ENCODE peak calls at places on chromosome 1, in nine cellular contexts. P is heart right ventricle, E is PC-3, L is Peyer's patch, W is esophagus muscularis mucosa, X is cardiac fibroblast, D is ovary, U is colonic mucosa, O is K562. J is an unnamed sample.
A peak's percentile ranks its signal among the peaks of the same experiment; 100 is the strongest.

GRCh38 chr1:9038338-9038650 is 12.1 kb upstream of the SLC2A7 start:
- DNase-seq in O (no peak), L (no peak), X (no peak), E (no peak), P (no peak), D (no peak), W (no peak), U (no peak), J (no peak)

GRCh38 chr1:8303141-8303540 is 14.8 kb upstream of the SLC45A1 start:
- DNase-seq in U (no peak), P (no peak), D (no peak), W (no peak), L (no peak), E (no peak), O (no peak), X (peak; percentile 44), J (peak; percentile 29)

GRCh38 chr1:43430831-43431230 is 22.9 kb downstream of the HYI start:
- DNase-seq in U (no peak), W (no peak), P (no peak), X (no peak), L (no peak), D (no peak), O (no peak), E (no peak), J (no peak)

GRCh38 chr1:101474039-101474665 is 237.3 kb downstream of the S1PR1 start:
- DNase-seq in E (peak; percentile 33), U (no peak), O (peak; percentile 34), L (no peak), X (no peak), D (no peak), W (no peak), P (no peak), J (no peak)

GRCh38 chr1:59149435-59149834 is 147.5 kb upstream of the FGGY start:
- DNase-seq in D (no peak), O (no peak), X (no peak), U (no peak), P (no peak), W (no peak), E (no peak), L (no peak), J (no peak)

GRCh38 chr1:186308264-186309060 is 66.6 kb downstream of the TPR start:
- DNase-seq in P (no peak), W (no peak), E (no peak), D (no peak), U (no peak), O (no peak), L (no peak), X (no peak), J (no peak)

GRCh38 chr1:34591751-34592629 is 162.9 kb upstream of the GJB5 start:
- DNase-seq in L (no peak), P (no peak), X (no peak), O (peak; percentile 14), D (no peak), U (no peak), E (peak; percentile 25), W (no peak), J (no peak)

GRCh38 chr1:166040223-166040622 is 126.6 kb downstream of the FAM78B start:
- DNase-seq in U (no peak), L (no peak), E (no peak), P (no peak), X (no peak), W (no peak), D (no peak), O (no peak), J (no peak)

GRCh38 chr1:56508523-56508983 is 70.8 kb downstream of the PLPP3 start:
- DNase-seq in W (no peak), X (peak; percentile 64), O (no peak), E (peak; percentile 38), P (peak; percentile 72), D (no peak), U (peak; percentile 88), L (peak; percentile 85), J (peak; percentile 55)

GRCh38 chr1:117672756-117673155 is 66.9 kb downstream of the TENT5C start:
- DNase-seq in L (no peak), O (no peak), D (no peak), U (peak; percentile 19), P (peak; percentile 48), X (no peak), W (no peak), E (no peak), J (no peak)

GRCh38 chr1:47703161-47703825 is 265.4 kb downstream of the FOXD2 start:
- DNase-seq in X (peak; percentile 8), L (no peak), O (no peak), P (no peak), D (no peak), W (no peak), E (no peak), U (no peak), J (no peak)

GRCh38 chr1:206703647-206704046 is 18.9 kb downstream of the MAPKAPK2 start:
- DNase-seq in P (no peak), L (no peak), O (no peak), D (no peak), E (no peak), U (no peak), X (no peak), W (no peak), J (no peak)

GRCh38 chr1:111733183-111733995 is 5.8 kb downstream of the INKA2 start:
- DNase-seq in U (peak; percentile 41), P (peak; percentile 83), O (peak; percentile 62), D (no peak), W (no peak), E (no peak), L (no peak), X (peak; percentile 96), J (peak; percentile 92)

GRCh38 chr1:244050835-244051444 is at the start of gene ZBTB18:
- DNase-seq in E (peak; percentile 21), W (no peak), P (peak; percentile 29), D (no peak), U (no peak), X (peak; percentile 36), L (no peak), O (no peak), J (peak; percentile 53)

GRCh38 chr1:204685236-204686006 is at the start of gene LRRN2:
- DNase-seq in U (peak; percentile 69), L (peak; percentile 55), P (no peak), O (no peak), W (no peak), D (peak; percentile 60), E (peak; percentile 56), X (no peak), J (no peak)

DNA sequence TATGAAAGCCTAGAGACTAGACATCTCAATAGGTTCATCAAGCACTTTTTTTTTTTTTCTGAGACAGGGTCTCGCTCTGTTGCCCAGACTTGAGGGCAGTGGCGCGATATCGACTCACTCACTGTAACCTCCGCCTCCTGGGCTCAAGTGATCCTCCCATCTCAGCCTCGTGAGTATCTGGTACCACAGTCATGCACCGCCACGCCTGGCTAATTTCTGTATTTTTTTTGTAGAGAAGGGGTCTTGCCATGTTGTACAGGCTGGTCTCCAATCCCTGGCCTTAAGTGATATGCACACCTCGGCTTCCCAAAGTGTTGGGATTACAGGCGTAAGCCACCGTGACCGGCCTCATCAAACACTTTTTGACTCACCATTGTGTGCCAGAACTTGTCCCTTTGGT is 613 bp upstream of the GPATCH4 start:
- DNase-seq in E (no peak), U (no peak), P (no peak), D (no peak), W (no peak), O (peak; percentile 28), X (no peak), L (no peak), J (no peak)
- H3K4me3 ChIP-seq in E (peak overlapping the region; percentile 94), U (peak overlapping the region; percentile 67), P (peak overlapping the region; percentile 55), D (peak overlapping the region; percentile 59), W (peak overlapping the region; percentile 68), O (peak overlapping the region; percentile 81), X (peak overlapping the region; percentile 87), L (peak overlapping the region; percentile 92), J (peak overlapping the region; percentile 77)

DNA sequence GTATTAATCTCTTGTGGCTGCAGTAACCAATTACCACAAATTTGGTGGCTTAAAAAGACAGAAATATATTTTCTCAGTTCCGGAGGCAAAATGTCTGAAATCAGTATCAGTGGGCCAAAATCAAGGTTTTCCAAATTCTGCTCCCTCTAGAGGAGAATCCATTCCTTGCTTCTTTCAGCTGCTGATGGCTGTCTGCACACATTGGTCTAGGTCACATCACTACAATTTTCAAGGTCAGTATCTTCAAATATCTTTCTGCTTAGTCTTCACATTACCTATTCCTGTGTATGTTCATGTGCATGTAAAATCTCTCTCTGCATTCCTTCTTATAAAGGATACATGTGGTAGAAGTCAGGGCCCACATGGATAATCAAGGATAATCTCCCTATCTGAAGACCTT is 999.4 kb downstream of the KCNT2 start:
- DNase-seq in L (no peak), O (peak; percentile 25), W (no peak), E (peak; percentile 22), P (no peak), D (no peak), X (no peak), U (no peak), J (no peak)
- TF ChIP-seq CTCF in L (no peak), O (no peak), W (no peak), E (peak; percentile 56), P (no peak), D (no peak), X (no peak), U (no peak), J (no peak)

DNA sequence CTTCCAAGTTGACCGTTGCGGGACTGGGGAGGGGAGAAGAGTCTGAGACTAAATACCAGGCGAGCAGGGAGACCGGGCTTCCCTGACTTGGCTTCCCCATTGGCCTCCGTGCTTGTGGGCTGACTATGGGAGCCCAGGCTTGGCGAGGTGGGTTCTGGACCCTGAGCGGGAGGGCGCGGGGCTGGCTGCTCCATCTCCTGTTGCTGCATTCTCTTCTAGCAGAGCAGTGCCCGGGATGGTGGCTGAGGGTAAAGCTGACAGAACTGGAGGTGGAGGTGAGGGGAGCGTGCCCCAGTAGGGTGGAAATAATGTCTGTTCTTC is 689 bp downstream of the LGR6 start:
- DNase-seq in P (no peak), W (no peak), D (no peak), X (no peak), O (no peak), U (no peak), E (no peak), L (no peak), J (no peak)
- H3K4me3 ChIP-seq in P (peak overlapping the region; percentile 40), W (peak overlapping the region; percentile 30), D (no peak overlapping the region), X (no peak overlapping the region), O (no peak overlapping the region), U (no peak overlapping the region), E (no peak overlapping the region), L (no peak overlapping the region), J (no peak overlapping the region)

GRCh38 chr1:88609051-88609450 is 75.0 kb upstream of the PKN2 start:
- DNase-seq in X (no peak), E (no peak), U (no peak), W (no peak), D (no peak), L (no peak), O (no peak), P (no peak), J (no peak)

GRCh38 chr1:88610687-88611086 is 73.4 kb upstream of the PKN2 start:
- DNase-seq in E (peak; percentile 63), L (no peak), X (no peak), P (no peak), U (no peak), O (no peak), D (no peak), W (no peak), J (peak; percentile 3)

GRCh38 chr1:88612299-88612698 is 71.8 kb upstream of the PKN2 start:
- DNase-seq in X (no peak), L (no peak), P (no peak), U (peak; percentile 36), E (no peak), O (no peak), W (no peak), D (no peak), J (no peak)

GRCh38 chr1:88612783-88613182 is 71.3 kb upstream of the PKN2 start:
- DNase-seq in D (no peak), L (peak; percentile 68), W (no peak), P (no peak), X (no peak), E (peak; percentile 71), U (peak; percentile 83), O (no peak), J (no peak)

GRCh38 chr1:88608139-88608943 is 75.7 kb upstream of the PKN2 start:
- DNase-seq in L (no peak), D (no peak), P (no peak), W (no peak), O (peak; percentile 52), E (peak; percentile 71), X (peak; percentile 44), U (no peak), J (peak; percentile 54)
- TF ChIP-seq CTCF in L (peak; percentile 81), D (no peak), P (peak; percentile 7), W (no peak), O (peak; percentile 59), E (peak; percentile 84), X (peak; percentile 65), U (peak; percentile 56), J (peak; percentile 81)